ENCODE peak calls at places on chromosome 15, in eight cellular contexts. One of them, this sample, is unnamed.

GRCh38 chr15:83898295-83898694 is 244.4 kb downstream of the ADAMTSL3 start:
- DNase-seq in psoas muscle: no peak
- DNase-seq in AG04450: no peak
- DNase-seq in GM12878: no peak
- DNase-seq in tibial artery: no peak
- DNase-seq in body of pancreas: no peak
- DNase-seq in fibroblast of lung: no peak
- DNase-seq in epithelial cell of esophagus: no peak
- DNase-seq in this sample: no peak

GRCh38 chr15:32993285-32993684 is 201.2 kb downstream of the FMN1 start:
- DNase-seq in psoas muscle: no peak
- DNase-seq in AG04450: no peak
- DNase-seq in GM12878: no peak
- DNase-seq in tibial artery: no peak
- DNase-seq in body of pancreas: no peak
- DNase-seq in fibroblast of lung: no peak
- DNase-seq in epithelial cell of esophagus: peak; percentile 16
- DNase-seq in this sample: peak; percentile 37

GRCh38 chr15:68383161-68384074 is 48.5 kb downstream of the ITGA11 start:
- DNase-seq in psoas muscle: no peak
- DNase-seq in AG04450: no peak
- DNase-seq in GM12878: no peak
- DNase-seq in tibial artery: peak; percentile 56
- DNase-seq in body of pancreas: peak; percentile 30
- DNase-seq in fibroblast of lung: peak; percentile 27
- DNase-seq in epithelial cell of esophagus: peak; percentile 59
- DNase-seq in this sample: peak; percentile 63

GRCh38 chr15:83292317-83292716 is 7.9 kb upstream of the BNC1 start:
- DNase-seq in psoas muscle: no peak
- DNase-seq in AG04450: no peak
- DNase-seq in GM12878: no peak
- DNase-seq in tibial artery: no peak
- DNase-seq in body of pancreas: no peak
- DNase-seq in fibroblast of lung: peak; percentile 87
- DNase-seq in epithelial cell of esophagus: peak; percentile 74
- DNase-seq in this sample: peak; percentile 87

GRCh38 chr15:43977072-43977884 is 150.5 kb downstream of the WDR76 start:
- DNase-seq in psoas muscle: no peak
- DNase-seq in AG04450: no peak
- DNase-seq in GM12878: peak; percentile 63
- DNase-seq in tibial artery: no peak
- DNase-seq in body of pancreas: no peak
- DNase-seq in fibroblast of lung: peak; percentile 27
- DNase-seq in epithelial cell of esophagus: no peak
- DNase-seq in this sample: no peak

GRCh38 chr15:100770781-100771584 is 108.6 kb upstream of the ALDH1A3 start:
- DNase-seq in psoas muscle: no peak
- DNase-seq in AG04450: no peak
- DNase-seq in GM12878: no peak
- DNase-seq in tibial artery: no peak
- DNase-seq in body of pancreas: no peak
- DNase-seq in fibroblast of lung: no peak
- DNase-seq in epithelial cell of esophagus: no peak
- DNase-seq in this sample: no peak

GRCh38 chr15:25065876-25066275 is 111.1 kb downstream of the SNRPN start:
- DNase-seq in psoas muscle: no peak
- DNase-seq in AG04450: no peak
- DNase-seq in GM12878: no peak
- DNase-seq in tibial artery: no peak
- DNase-seq in body of pancreas: peak; percentile 2
- DNase-seq in fibroblast of lung: no peak
- DNase-seq in epithelial cell of esophagus: no peak
- DNase-seq in this sample: no peak

GRCh38 chr15:38878946-38879345 is 314.3 kb upstream of the RASGRP1 start:
- DNase-seq in psoas muscle: no peak
- DNase-seq in AG04450: no peak
- DNase-seq in GM12878: no peak
- DNase-seq in tibial artery: no peak
- DNase-seq in body of pancreas: peak; percentile 30
- DNase-seq in fibroblast of lung: no peak
- DNase-seq in epithelial cell of esophagus: no peak
- DNase-seq in this sample: no peak

GRCh38 chr15:45645026-45645980 is 10.5 kb downstream of the SQOR start:
- DNase-seq in psoas muscle: no peak
- DNase-seq in AG04450: no peak
- DNase-seq in GM12878: no peak
- DNase-seq in tibial artery: no peak
- DNase-seq in body of pancreas: no peak
- DNase-seq in fibroblast of lung: peak; percentile 74
- DNase-seq in epithelial cell of esophagus: peak; percentile 86
- DNase-seq in this sample: peak; percentile 85

GRCh38 chr15:45827275-45827674 is 192.4 kb downstream of the SQOR start:
- DNase-seq in psoas muscle: no peak
- DNase-seq in AG04450: no peak
- DNase-seq in GM12878: no peak
- DNase-seq in tibial artery: no peak
- DNase-seq in body of pancreas: peak; percentile 34
- DNase-seq in fibroblast of lung: no peak
- DNase-seq in epithelial cell of esophagus: no peak
- DNase-seq in this sample: no peak

GRCh38 chr15:77650285-77650684 is 17.6 kb upstream of the LINGO1 start:
- DNase-seq in psoas muscle: no peak
- DNase-seq in AG04450: no peak
- DNase-seq in GM12878: no peak
- DNase-seq in tibial artery: no peak
- DNase-seq in body of pancreas: no peak
- DNase-seq in fibroblast of lung: no peak
- DNase-seq in epithelial cell of esophagus: no peak
- DNase-seq in this sample: peak; percentile 25

GRCh38 chr15:45338417-45338816 is 39.9 kb downstream of the GATM start:
- DNase-seq in psoas muscle: no peak
- DNase-seq in AG04450: no peak
- DNase-seq in GM12878: no peak
- DNase-seq in tibial artery: no peak
- DNase-seq in body of pancreas: no peak
- DNase-seq in fibroblast of lung: no peak
- DNase-seq in epithelial cell of esophagus: no peak
- DNase-seq in this sample: no peak

DNA sequence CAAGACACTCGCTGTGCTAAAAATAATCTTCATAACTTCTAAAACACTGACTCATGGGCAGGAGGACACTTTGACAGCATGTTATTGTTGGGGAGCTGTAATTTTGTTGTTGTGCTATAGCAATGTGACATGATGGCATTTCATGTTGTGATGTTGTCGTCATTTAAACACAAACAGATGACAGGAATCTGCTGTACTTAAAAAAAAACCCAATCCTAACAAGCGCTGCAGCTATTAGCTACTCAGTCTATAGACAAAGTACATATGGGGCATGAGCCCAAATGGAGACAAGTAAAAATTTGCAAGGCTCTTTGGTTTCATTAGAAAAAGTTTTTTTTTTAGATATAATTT is 828 bp upstream of the ATOSA start:
- DNase-seq in psoas muscle: no peak
- DNase-seq in AG04450: no peak
- DNase-seq in GM12878: no peak
- DNase-seq in tibial artery: no peak
- DNase-seq in body of pancreas: no peak
- DNase-seq in fibroblast of lung: peak; percentile 22
- DNase-seq in epithelial cell of esophagus: peak; percentile 26
- DNase-seq in this sample: peak; percentile 38
- H3K4me3 ChIP-seq in psoas muscle: peak overlapping the region; percentile 93
- H3K4me3 ChIP-seq in AG04450: peak overlapping the region; percentile 89
- H3K4me3 ChIP-seq in GM12878: peak overlapping the region; percentile 53
- H3K4me3 ChIP-seq in tibial artery: peak overlapping the region; percentile 98
- H3K4me3 ChIP-seq in body of pancreas: no peak overlapping the region
- H3K4me3 ChIP-seq in fibroblast of lung: peak overlapping the region; percentile 52
- H3K4me3 ChIP-seq in epithelial cell of esophagus: peak overlapping the region; percentile 75
- H3K4me3 ChIP-seq in this sample: peak overlapping the region; percentile 83

GRCh38 chr15:64905119-64905831 is 6.4 kb upstream of the ANKDD1A start:
- DNase-seq in psoas muscle: peak; percentile 81
- DNase-seq in AG04450: no peak
- DNase-seq in GM12878: no peak
- DNase-seq in tibial artery: peak; percentile 87
- DNase-seq in body of pancreas: peak; percentile 70
- DNase-seq in fibroblast of lung: peak; percentile 68
- DNase-seq in epithelial cell of esophagus: peak; percentile 63
- DNase-seq in this sample: peak; percentile 72
- TF ChIP-seq CTCF in psoas muscle: peak; percentile 70
- TF ChIP-seq CTCF in AG04450: peak; percentile 82
- TF ChIP-seq CTCF in GM12878: peak; percentile 88
- TF ChIP-seq CTCF in tibial artery: peak; percentile 88
- TF ChIP-seq CTCF in body of pancreas: peak; percentile 80
- TF ChIP-seq CTCF in fibroblast of lung: peak; percentile 93
- TF ChIP-seq CTCF in epithelial cell of esophagus: peak; percentile 72
- TF ChIP-seq CTCF in this sample: peak; percentile 82

DNA sequence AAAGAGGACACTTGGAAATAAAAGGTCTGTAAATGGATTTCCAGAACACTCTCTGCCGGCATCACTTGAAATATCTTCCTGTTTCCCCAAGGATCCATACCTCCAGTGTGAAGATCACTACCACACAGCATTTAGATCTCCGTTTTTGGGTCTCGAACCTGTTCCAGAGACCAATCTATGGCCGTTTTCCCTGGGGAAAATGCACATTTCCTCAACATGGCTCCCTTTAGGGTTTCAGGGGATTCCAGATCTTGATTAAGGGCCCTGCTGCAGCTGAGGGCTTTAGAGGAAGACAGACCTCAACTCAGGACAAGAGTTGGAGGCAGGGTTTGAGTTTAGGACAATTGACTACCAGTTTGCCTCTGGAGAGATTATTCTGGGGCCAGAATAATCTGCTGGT is 2.1 kb downstream of the CTSH start:
- DNase-seq in psoas muscle: no peak
- DNase-seq in AG04450: no peak
- DNase-seq in GM12878: no peak
- DNase-seq in tibial artery: no peak
- DNase-seq in body of pancreas: no peak
- DNase-seq in fibroblast of lung: no peak
- DNase-seq in epithelial cell of esophagus: no peak
- DNase-seq in this sample: no peak
- H3K4me3 ChIP-seq in psoas muscle: no peak overlapping the region
- H3K4me3 ChIP-seq in AG04450: no peak overlapping the region
- H3K4me3 ChIP-seq in GM12878: peak overlapping the region; percentile 96
- H3K4me3 ChIP-seq in tibial artery: no peak overlapping the region
- H3K4me3 ChIP-seq in body of pancreas: no peak overlapping the region
- H3K4me3 ChIP-seq in fibroblast of lung: no peak overlapping the region
- H3K4me3 ChIP-seq in epithelial cell of esophagus: no peak overlapping the region
- H3K4me3 ChIP-seq in this sample: no peak overlapping the region

DNA sequence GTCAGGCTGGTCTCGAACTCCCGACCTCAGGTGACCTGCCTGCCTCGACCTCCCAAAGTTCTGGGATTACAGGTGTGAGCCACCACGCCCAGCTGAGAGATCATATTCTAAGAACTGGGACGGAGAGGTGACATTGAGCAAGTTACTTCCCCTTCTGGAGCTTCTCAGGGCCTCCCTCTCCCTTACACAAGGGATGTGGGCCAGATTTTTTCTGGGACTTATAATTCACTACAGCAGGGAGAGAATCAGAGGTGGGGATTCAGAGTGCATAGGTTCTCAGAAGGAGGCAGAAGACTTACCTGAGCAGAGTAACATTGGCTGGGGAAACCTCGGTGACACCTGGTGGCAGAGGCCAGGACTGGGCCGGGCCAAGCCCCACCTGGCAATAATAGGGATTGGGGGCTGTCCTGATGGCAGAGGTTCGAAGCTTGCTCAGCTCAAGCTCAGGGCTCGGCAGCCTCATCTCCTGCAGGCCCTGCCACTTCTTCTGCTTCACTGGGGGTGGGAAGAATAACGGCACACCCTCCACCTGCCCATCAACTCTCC is 6.8 kb downstream of the LTK start:
- DNase-seq in psoas muscle: no peak
- DNase-seq in AG04450: no peak
- DNase-seq in GM12878: no peak
- DNase-seq in tibial artery: no peak
- DNase-seq in body of pancreas: no peak
- DNase-seq in fibroblast of lung: no peak
- DNase-seq in epithelial cell of esophagus: no peak
- DNase-seq in this sample: no peak
- TF ChIP-seq CTCF in psoas muscle: no peak
- TF ChIP-seq CTCF in AG04450: no peak
- TF ChIP-seq CTCF in GM12878: peak; percentile 29
- TF ChIP-seq CTCF in tibial artery: no peak
- TF ChIP-seq CTCF in body of pancreas: no peak
- TF ChIP-seq CTCF in fibroblast of lung: no peak
- TF ChIP-seq CTCF in epithelial cell of esophagus: no peak
- TF ChIP-seq CTCF in this sample: no peak

GRCh38 chr15:66802087-66803001 is 100.3 kb downstream of the SMAD6 start:
- DNase-seq in psoas muscle: no peak
- DNase-seq in AG04450: no peak
- DNase-seq in GM12878: no peak
- DNase-seq in tibial artery: peak; percentile 63
- DNase-seq in body of pancreas: no peak
- DNase-seq in fibroblast of lung: peak; percentile 76
- DNase-seq in epithelial cell of esophagus: peak; percentile 8
- DNase-seq in this sample: peak; percentile 46
- H3K4me3 ChIP-seq in psoas muscle: no peak overlapping the region
- H3K4me3 ChIP-seq in AG04450: no peak overlapping the region
- H3K4me3 ChIP-seq in GM12878: no peak overlapping the region
- H3K4me3 ChIP-seq in tibial artery: no peak overlapping the region
- H3K4me3 ChIP-seq in body of pancreas: no peak overlapping the region
- H3K4me3 ChIP-seq in fibroblast of lung: no peak overlapping the region
- H3K4me3 ChIP-seq in epithelial cell of esophagus: no peak overlapping the region
- H3K4me3 ChIP-seq in this sample: no peak overlapping the region